ENCODE peak calls at places on chromosomes 2 and 18, in eight cellular contexts. K is fibroblast of pulmonary artery, D is fibroblast of mammary gland, B is NB4, N is progenitor cell of endocrine pancreas, C is A549, Y is spleen, M is Panc1. Q is an unnamed sample.

GRCh38 chr18:67549946-67550345 is 33.4 kb upstream of the DSEL start:
- DNase-seq in K (no peak), D (no peak), B (no peak), N (no peak), C (no peak), Y (no peak), M (no peak), Q (no peak)

GRCh38 chr18:8561123-8561905 is 47.9 kb upstream of the RAB12 start:
- DNase-seq in K (no peak), D (no peak), B (no peak), N (no peak), C (no peak), Y (no peak), M (no peak), Q (no peak)

GRCh38 chr2:43210125-43210466 is 16.3 kb downstream of the ZFP36L2 start:
- DNase-seq in K (no peak), D (no peak), B (no peak), N (no peak), C (no peak), Y (no peak), M (no peak), Q (no peak)

GRCh38 chr18:78521744-78522143 is 457.9 kb upstream of the SALL3 start:
- DNase-seq in K (no peak), D (no peak), B (no peak), N (no peak), C (no peak), Y (no peak), M (no peak), Q (no peak)

GRCh38 chr2:227407601-227408089 is 19.9 kb upstream of the SCYGR1 start:
- DNase-seq in K (no peak), D (no peak), B (peak), N (no peak), C (peak), Y (peak), M (no peak), Q (no peak)

GRCh38 chr18:7617738-7618422 is 50.8 kb downstream of the PTPRM start:
- DNase-seq in K (peak), D (peak), B (no peak), N (no peak), C (no peak), Y (no peak), M (no peak), Q (peak)

GRCh38 chr2:196589429-196589828 is 50.1 kb upstream of the CCDC150 start:
- DNase-seq in K (no peak), D (no peak), B (no peak), N (no peak), C (no peak), Y (no peak), M (no peak), Q (no peak)

GRCh38 chr2:54590216-54590961 is 133.1 kb upstream of the EML6 start:
- DNase-seq in K (no peak), D (no peak), B (no peak), N (no peak), C (no peak), Y (no peak), M (no peak), Q (no peak)

GRCh38 chr2:9590635-9591034 is 35.0 kb upstream of the ADAM17 start:
- DNase-seq in K (no peak), D (peak), B (no peak), N (no peak), C (no peak), Y (no peak), M (no peak), Q (no peak)

GRCh38 chr2:21047161-21048009 is 3.5 kb upstream of the APOB start:
- DNase-seq in K (no peak), D (no peak), B (no peak), N (no peak), C (no peak), Y (no peak), M (no peak), Q (no peak)

GRCh38 chr2:148590613-148591012 is 53.9 kb upstream of the EPC2 start:
- DNase-seq in K (no peak), D (no peak), B (no peak), N (no peak), C (no peak), Y (no peak), M (no peak), Q (no peak)

GRCh38 chr2:162888641-162889040 is 50.1 kb upstream of the KCNH7 start:
- DNase-seq in K (peak), D (no peak), B (peak), N (no peak), C (no peak), Y (no peak), M (no peak), Q (no peak)

GRCh38 chr2:126886201-126886905 is 12.3 kb upstream of the TEX51 start:
- DNase-seq in K (peak), D (peak), B (peak), N (peak), C (peak), Y (peak), M (peak), Q (peak)

GRCh38 chr2:109128466-109129355 is at the start of gene SH3RF3:
- DNase-seq in K (peak), D (peak), B (peak), N (peak), C (peak), Y (peak), M (no peak), Q (peak)

DNA sequence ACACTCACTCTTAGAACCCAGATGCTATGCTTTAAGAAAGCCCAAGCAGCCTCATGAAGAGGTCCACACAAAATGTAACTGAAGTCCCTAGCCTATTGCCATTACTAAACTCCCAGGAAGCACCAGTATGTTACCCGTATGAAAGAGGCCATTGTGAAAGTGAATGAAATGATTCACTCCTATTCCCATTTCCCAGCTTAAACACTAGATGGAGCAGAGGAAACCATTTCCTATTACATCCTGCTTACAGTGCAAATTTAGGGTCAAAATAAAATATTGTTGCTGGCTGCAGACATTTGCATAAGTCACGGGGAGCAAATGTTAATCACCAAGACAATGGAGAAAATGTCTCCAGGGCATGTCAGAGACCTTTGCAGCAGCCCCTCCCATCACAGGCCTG is 989.7 kb upstream of the CRIM1 start:
- DNase-seq in K (no peak), D (no peak), B (no peak), N (no peak), C (peak), Y (no peak), M (no peak), Q (no peak)
- TF ChIP-seq CTCF in K (no peak), D (no peak), B (no peak), N (no peak), C (no peak), Y (no peak), M (no peak), Q (no peak)

GRCh38 chr2:67540962-67541361 is 143.8 kb downstream of the ETAA1 start:
- DNase-seq in K (no peak), D (no peak), B (no peak), N (no peak), C (no peak), Y (no peak), M (no peak), Q (no peak)

GRCh38 chr2:67548317-67549095 is 151.4 kb downstream of the ETAA1 start:
- DNase-seq in K (no peak), D (no peak), B (no peak), N (no peak), C (no peak), Y (no peak), M (no peak), Q (no peak)

GRCh38 chr2:67544286-67544685 is 147.2 kb downstream of the ETAA1 start:
- DNase-seq in K (no peak), D (no peak), B (no peak), N (no peak), C (no peak), Y (no peak), M (no peak), Q (no peak)
- TF ChIP-seq CTCF in K (no peak), D (no peak), B (no peak), N (no peak), C (no peak), Y (no peak), M (no peak), Q (no peak)

DNA sequence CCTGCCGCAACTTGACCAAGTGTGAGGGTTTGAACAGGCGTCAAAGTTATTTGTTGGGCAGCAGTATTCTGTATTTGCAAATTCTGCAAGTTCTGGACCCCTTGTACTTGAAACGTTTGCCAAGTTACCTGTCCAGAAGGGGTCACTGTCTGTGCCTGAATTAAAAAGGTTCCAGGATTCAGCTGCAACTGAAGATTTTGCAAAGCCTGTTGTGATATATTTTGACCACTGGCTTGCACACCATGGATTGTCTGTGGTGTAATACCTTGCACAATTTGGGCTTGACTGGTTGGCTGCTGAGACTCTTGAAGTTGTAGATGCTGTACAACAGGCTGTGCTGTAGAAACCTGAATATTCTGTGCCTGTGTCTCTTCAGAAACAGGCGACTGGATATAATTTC is 10.2 kb downstream of the SP3 start:
- DNase-seq in K (no peak), D (no peak), B (peak), N (no peak), C (no peak), Y (no peak), M (no peak), Q (no peak)
- TF ChIP-seq CTCF in K (no peak), D (peak), B (no peak), N (peak), C (no peak), Y (no peak), M (peak), Q (no peak)

GRCh38 chr2:194867328-194867727 is 789.7 kb upstream of the SLC39A10 start:
- DNase-seq in K (peak), D (peak), B (peak), N (no peak), C (peak), Y (no peak), M (no peak), Q (no peak)
- TF ChIP-seq CTCF in K (peak), D (peak), B (peak), N (peak), C (peak), Y (peak), M (peak), Q (no peak)

DNA sequence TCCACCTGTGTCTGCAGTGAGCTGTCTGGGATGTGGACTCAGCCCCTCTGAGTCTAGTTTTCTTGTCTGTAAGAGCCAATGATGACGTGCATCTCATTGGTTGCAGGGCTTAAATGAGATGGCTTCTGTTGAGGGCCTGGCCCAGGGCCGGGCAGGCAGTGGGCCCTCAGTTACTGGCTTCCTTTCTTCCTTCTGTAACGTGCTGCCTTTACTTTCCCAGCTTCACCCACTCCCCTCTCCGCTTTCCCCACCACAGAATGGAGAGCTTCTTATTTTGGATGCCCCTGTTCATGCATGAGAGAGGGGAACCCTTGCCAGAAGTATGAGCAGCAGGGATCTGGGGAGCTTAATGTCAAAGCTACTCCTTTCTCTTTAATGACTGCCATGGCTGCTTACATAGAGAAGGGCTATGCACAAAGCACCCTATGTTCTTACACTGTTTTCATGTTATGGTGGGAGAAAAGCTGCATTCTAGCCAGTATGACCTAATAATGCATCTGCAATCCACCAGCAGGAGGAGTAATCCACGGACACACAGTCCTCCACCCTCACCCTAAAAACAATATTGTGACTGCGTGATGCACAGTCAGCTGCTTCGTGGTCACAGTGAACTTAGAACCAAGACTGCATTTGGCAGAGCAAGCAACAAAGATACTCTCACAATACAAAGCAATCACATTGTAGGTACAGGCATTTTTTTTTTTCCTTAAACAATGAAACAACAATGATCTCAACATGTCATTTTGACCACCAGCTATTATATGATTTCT is 37.2 kb downstream of the CREG2 start:
- DNase-seq in K (peak), D (peak), B (peak), N (no peak), C (peak), Y (no peak), M (no peak), Q (no peak)
- TF ChIP-seq CTCF in K (peak), D (peak), B (peak), N (peak), C (peak), Y (no peak), M (no peak), Q (no peak)

GRCh38 chr2:39563572-39563971 is 102.1 kb upstream of the TMEM178A start:
- DNase-seq in K (no peak), D (no peak), B (no peak), N (no peak), C (no peak), Y (no peak), M (no peak), Q (no peak)
- TF ChIP-seq CTCF in K (no peak), D (no peak), B (no peak), N (no peak), C (no peak), Y (no peak), M (no peak), Q (no peak)